ENCODE peak calls at places on chromosomes 11 and 22, in six cellular contexts. D, T, L, V, P and Z are unnamed samples.

GRCh38 chr11:37040921-37041320 is 442.9 kb upstream of the RAG2 start:
- DNase-seq in D (no peak), T (no peak), L (no peak), V (no peak), P (no peak), Z (no peak)

GRCh38 chr22:47411006-47411405 is 648.6 kb downstream of the TBC1D22A start:
- DNase-seq in D (no peak), T (no peak), L (no peak), V (no peak), P (no peak), Z (no peak)

GRCh38 chr11:60371854-60372253 is 6.5 kb upstream of the MS4A7 start:
- DNase-seq in D (no peak), T (no peak), L (no peak), V (no peak), P (no peak), Z (no peak)

GRCh38 chr11:23278121-23278520 is 417.8 kb upstream of the CCDC179 start:
- DNase-seq in D (no peak), T (peak), L (peak), V (no peak), P (no peak), Z (no peak)

GRCh38 chr11:12832828-12833227 is 158.6 kb downstream of the TEAD1 start:
- DNase-seq in D (no peak), T (no peak), L (no peak), V (no peak), P (no peak), Z (no peak)

GRCh38 chr11:119599864-119600593 is 129.0 kb downstream of the NECTIN1 start:
- DNase-seq in D (no peak), T (no peak), L (no peak), V (no peak), P (no peak), Z (no peak)

GRCh38 chr11:109426442-109426841 is 4.5 kb downstream of the C11orf87 start:
- DNase-seq in D (no peak), T (no peak), L (peak), V (no peak), P (no peak), Z (no peak)

GRCh38 chr22:46172522-46172921 is 22.2 kb downstream of the PPARA start:
- DNase-seq in D (no peak), T (no peak), L (no peak), V (no peak), P (no peak), Z (peak)

GRCh38 chr11:114317738-114318137 is 21.5 kb downstream of the NNMT start:
- DNase-seq in D (peak), T (no peak), L (peak), V (no peak), P (peak), Z (no peak)

GRCh38 chr11:67260406-67260805 is 5.9 kb upstream of the GRK2 start:
- DNase-seq in D (no peak), T (no peak), L (no peak), V (no peak), P (no peak), Z (no peak)

GRCh38 chr11:87437844-87438223 is 400.1 kb downstream of the TMEM135 start:
- DNase-seq in D (no peak), T (no peak), L (no peak), V (no peak), P (no peak), Z (no peak)

GRCh38 chr11:67374571-67375276 is 1.3 kb upstream of the CLCF1 start:
- DNase-seq in D (no peak), T (no peak), L (no peak), V (no peak), P (no peak), Z (no peak)

GRCh38 chr22:44363214-44363979 is 50.6 kb upstream of the SHISAL1 start:
- DNase-seq in D (peak), T (peak), L (peak), V (no peak), P (no peak), Z (no peak)

GRCh38 chr11:109401532-109401931 is 20.5 kb upstream of the C11orf87 start:
- DNase-seq in D (no peak), T (peak), L (no peak), V (no peak), P (no peak), Z (no peak)

GRCh38 chr11:46888636-46889035 is 29.7 kb downstream of the LRP4 start:
- DNase-seq in D (no peak), T (no peak), L (no peak), V (no peak), P (no peak), Z (no peak)

GRCh38 chr11:441418-442274 is at the start of gene ANO9:
- DNase-seq in D (no peak), T (no peak), L (peak), V (peak), P (no peak), Z (no peak)

GRCh38 chr22:38203855-38204497 is 2.2 kb downstream of the MAFF start:
- DNase-seq in D (no peak), T (no peak), L (peak), V (no peak), P (no peak), Z (no peak)

GRCh38 chr11:96219981-96220623 is 122.9 kb downstream of the MAML2 start:
- DNase-seq in D (no peak), T (peak), L (peak), V (no peak), P (no peak), Z (no peak)

GRCh38 chr11:122192634-122193245 is 76.7 kb upstream of the BLID start:
- DNase-seq in D (no peak), T (no peak), L (peak), V (no peak), P (no peak), Z (no peak)

GRCh38 chr22:23575601-23576000 is 4.5 kb downstream of the IGLL1 start:
- DNase-seq in D (no peak), T (no peak), L (no peak), V (no peak), P (no peak), Z (no peak)

GRCh38 chr11:1204381-1205101 is 18.3 kb upstream of the MUC5B start:
- DNase-seq in D (no peak), T (no peak), L (no peak), V (no peak), P (no peak), Z (peak)

GRCh38 chr22:38505595-38506117 is 455 bp downstream of the DDX17 start:
- DNase-seq in D (peak), T (no peak), L (peak), V (peak), P (peak), Z (peak)

GRCh38 chr22:44362249-44363040 is 49.7 kb upstream of the SHISAL1 start:
- DNase-seq in D (peak), T (no peak), L (no peak), V (no peak), P (no peak), Z (no peak)

GRCh38 chr11:106031210-106031845 is 9.3 kb upstream of the MSANTD4 start:
- DNase-seq in D (no peak), T (no peak), L (peak), V (no peak), P (no peak), Z (no peak)

GRCh38 chr11:76601272-76601671 is 69.3 kb downstream of the LRRC32 start:
- DNase-seq in D (no peak), T (no peak), L (no peak), V (no peak), P (no peak), Z (no peak)

GRCh38 chr11:64928957-64929356 is 4.5 kb downstream of the PPP2R5B start:
- DNase-seq in D (no peak), T (no peak), L (no peak), V (no peak), P (no peak), Z (no peak)

GRCh38 chr11:94790771-94791180 is 22.6 kb downstream of the AMOTL1 start:
- DNase-seq in D (no peak), T (no peak), L (no peak), V (no peak), P (no peak), Z (no peak)

GRCh38 chr11:9665749-9666148 is 1.9 kb downstream of the SWAP70 start:
- DNase-seq in D (no peak), T (no peak), L (no peak), V (no peak), P (no peak), Z (no peak)

GRCh38 chr22:30325724-30326703 is 727 bp downstream of the TBC1D10A start:
- DNase-seq in D (peak), T (no peak), L (peak), V (no peak), P (no peak), Z (no peak)

GRCh38 chr11:17014774-17015638 is 792 bp upstream of the PLEKHA7 start:
- DNase-seq in D (no peak), T (no peak), L (peak), V (no peak), P (peak), Z (no peak)

GRCh38 chr11:8032576-8033311 is 45.6 kb downstream of the EIF3F start:
- DNase-seq in D (no peak), T (no peak), L (no peak), V (no peak), P (no peak), Z (no peak)

GRCh38 chr11:33500331-33500730 is 200.3 kb downstream of the C11orf91 start:
- DNase-seq in D (no peak), T (no peak), L (no peak), V (no peak), P (no peak), Z (no peak)

GRCh38 chr22:50114221-50114981 is 24.6 kb downstream of the MOV10L1 start:
- DNase-seq in D (no peak), T (peak), L (peak), V (no peak), P (no peak), Z (no peak)

GRCh38 chr11:66277475-66278391 is at the start of gene CNIH2:
- DNase-seq in D (peak), T (no peak), L (no peak), V (peak), P (peak), Z (no peak)

GRCh38 chr11:35518766-35519165 is 6.7 kb downstream of the PAMR1 start:
- DNase-seq in D (no peak), T (peak), L (no peak), V (no peak), P (no peak), Z (no peak)

GRCh38 chr11:11586465-11586864 is 35.3 kb downstream of the GALNT18 start:
- DNase-seq in D (no peak), T (no peak), L (no peak), V (no peak), P (no peak), Z (no peak)

GRCh38 chr22:32411388-32411787 is 659 bp downstream of the RTCB start:
- DNase-seq in D (no peak), T (no peak), L (peak), V (no peak), P (no peak), Z (no peak)

GRCh38 chr11:134439181-134439580 is 27.1 kb upstream of the B3GAT1 start:
- DNase-seq in D (no peak), T (no peak), L (no peak), V (no peak), P (no peak), Z (no peak)

GRCh38 chr11:65224939-65225283 is 36.9 kb upstream of the POLA2 start:
- DNase-seq in D (no peak), T (no peak), L (peak), V (no peak), P (no peak), Z (no peak)